ENCODE peak calls at places on chromosomes 1 and 21, in eight cellular contexts. W, Y, X, R, S, T, F and M are unnamed samples. For H3K4me1, the result is how much of the 10 kb centered on the place peaks cover.

GRCh38 chr1:102941364-102941947 is 166.9 kb downstream of the COL11A1 start:
- DNase-seq in W (no peak), Y (no peak), X (no peak), R (no peak), S (no peak), T (no peak), F (peak), M (no peak)

GRCh38 chr1:78678324-78678723 is 28.7 kb downstream of the IFI44 start:
- DNase-seq in W (no peak), Y (no peak), X (no peak), R (no peak), S (no peak), T (no peak), F (no peak), M (no peak)

GRCh38 chr1:6822530-6823359 is 37.5 kb downstream of the CAMTA1 start:
- DNase-seq in W (no peak), Y (no peak), X (no peak), R (peak), S (no peak), T (no peak), F (no peak), M (no peak)

GRCh38 chr1:6034750-6035096 is 11.0 kb upstream of the KCNAB2 start:
- DNase-seq in W (no peak), Y (no peak), X (no peak), R (no peak), S (no peak), T (no peak), F (no peak), M (no peak)

GRCh38 chr1:61116421-61116820 is 34.1 kb downstream of the NFIA start:
- DNase-seq in W (no peak), Y (no peak), X (no peak), R (peak), S (no peak), T (no peak), F (no peak), M (no peak)

GRCh38 chr21:35563885-35564451 is 496.4 kb downstream of the SETD4 start:
- DNase-seq in W (no peak), Y (peak), X (peak), R (peak), S (no peak), T (peak), F (peak), M (peak)

GRCh38 chr1:84078108-84078823 is 65.8 kb upstream of the PRKACB start:
- DNase-seq in W (peak), Y (no peak), X (no peak), R (peak), S (no peak), T (no peak), F (peak), M (peak)

GRCh38 chr21:41000838-41001237 is 153.9 kb upstream of the DSCAM start:
- DNase-seq in W (no peak), Y (no peak), X (no peak), R (no peak), S (no peak), T (no peak), F (no peak), M (no peak)

GRCh38 chr1:94738371-94738770 is 81.8 kb upstream of the SLC44A3 start:
- DNase-seq in W (no peak), Y (no peak), X (no peak), R (peak), S (no peak), T (no peak), F (peak), M (no peak)

GRCh38 chr1:168734271-168734670 is 5.3 kb upstream of the DPT start:
- DNase-seq in W (no peak), Y (no peak), X (no peak), R (no peak), S (no peak), T (no peak), F (no peak), M (no peak)

GRCh38 chr1:59703226-59703917 is 111.4 kb upstream of the HOOK1 start:
- DNase-seq in W (no peak), Y (no peak), X (no peak), R (peak), S (no peak), T (no peak), F (no peak), M (no peak)

GRCh38 chr1:61428146-61428545 is 296.8 kb downstream of the TM2D1 start:
- DNase-seq in W (no peak), Y (no peak), X (no peak), R (no peak), S (no peak), T (no peak), F (no peak), M (no peak)

GRCh38 chr1:200243042-200243437 is 166.8 kb downstream of the ZNF281 start:
- DNase-seq in W (no peak), Y (no peak), X (no peak), R (peak), S (peak), T (no peak), F (peak), M (no peak)

GRCh38 chr1:204294371-204294770 is 65.4 kb downstream of the PLEKHA6 start:
- DNase-seq in W (no peak), Y (no peak), X (no peak), R (peak), S (no peak), T (peak), F (peak), M (peak)

GRCh38 chr1:180947901-180948311 is 35.2 kb downstream of the KIAA1614 start:
- DNase-seq in W (no peak), Y (no peak), X (no peak), R (no peak), S (no peak), T (no peak), F (no peak), M (no peak)

DNA sequence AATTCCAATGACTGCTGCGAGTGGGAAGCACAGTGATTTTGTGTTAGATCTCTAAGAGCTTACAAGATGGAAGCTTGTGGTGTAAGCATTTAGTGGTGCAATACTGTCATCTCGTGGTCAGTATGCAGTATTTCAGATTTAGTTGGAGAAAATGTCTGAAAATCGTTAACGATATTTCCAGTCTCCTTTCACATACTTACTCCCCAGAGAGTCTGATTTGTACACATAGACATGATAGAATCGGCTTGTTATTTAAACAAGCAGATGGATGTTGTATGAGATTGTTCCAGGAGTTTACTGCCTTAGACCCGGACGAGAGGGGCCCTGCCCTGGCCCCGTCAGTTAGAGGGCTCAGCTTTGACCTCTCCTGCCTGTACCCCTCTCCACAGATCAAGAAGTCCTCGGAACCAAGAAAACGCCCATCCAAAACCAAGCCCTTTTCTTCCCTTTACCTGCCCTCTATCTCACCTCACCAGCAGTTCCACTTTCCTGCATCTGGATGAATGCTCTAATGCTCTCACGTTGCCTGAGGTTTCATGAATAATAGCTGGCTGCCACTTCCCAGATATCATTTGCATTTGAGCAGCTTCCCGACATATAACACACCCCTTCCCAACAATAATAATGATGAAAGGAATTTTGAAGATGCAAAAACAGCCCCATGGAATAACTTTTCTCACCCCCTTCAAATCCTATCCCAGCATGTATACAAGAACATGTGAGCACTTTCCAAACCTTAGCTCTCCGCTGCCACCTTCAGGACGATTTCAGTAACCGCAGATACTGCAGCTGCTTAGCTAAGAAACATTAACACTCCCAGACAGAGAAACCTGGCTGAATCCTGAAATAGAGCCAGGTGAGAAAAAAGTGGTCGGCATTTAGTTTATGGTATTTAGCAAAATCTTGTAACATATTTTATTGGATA is 247.3 kb downstream of the LTN1 start:
- DNase-seq in W (peak), Y (peak), X (peak), R (peak), S (peak), T (peak), F (peak), M (peak)
- H3K4me3 ChIP-seq in W (no peak), Y (peak), X (peak), R (peak), S (peak), T (peak), F (peak), M (peak)

DNA sequence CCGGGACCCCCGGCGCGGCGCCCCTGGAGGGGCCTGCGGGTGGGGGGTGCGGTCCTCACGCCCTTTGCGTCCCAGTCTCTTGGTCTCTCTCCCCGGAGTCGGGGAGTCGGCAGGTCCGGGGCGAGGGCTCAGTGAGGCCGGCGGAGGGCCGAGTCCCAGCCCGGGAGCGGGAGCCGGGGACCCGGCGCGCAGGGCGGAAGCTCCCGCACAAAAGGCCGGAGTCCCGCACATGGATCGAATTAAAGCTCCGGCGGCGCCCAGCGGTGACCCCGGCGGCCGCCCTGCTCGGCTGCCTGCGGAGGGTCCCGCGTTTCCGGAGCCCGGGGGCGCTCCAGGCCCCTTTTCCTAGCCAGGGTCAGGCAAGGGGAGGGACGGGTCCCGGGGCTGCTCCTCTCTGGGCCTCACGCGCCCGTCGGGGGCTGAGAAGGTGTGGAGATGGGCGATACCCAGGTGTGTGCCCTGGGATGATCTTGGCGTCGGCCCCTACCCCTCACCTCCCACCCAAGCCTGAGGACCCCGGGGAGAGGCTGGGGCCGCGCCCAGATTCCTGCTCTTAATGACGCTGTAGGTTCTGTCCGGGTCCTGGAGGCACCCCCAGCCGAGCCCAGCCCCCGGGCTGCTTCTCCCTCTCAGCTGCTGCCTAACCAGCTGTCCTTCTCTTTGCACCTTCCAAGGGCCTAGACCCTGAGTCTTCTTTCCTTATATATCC is 512 bp downstream of the FBLIM1 start:
- DNase-seq in W (peak), Y (no peak), X (no peak), R (peak), S (no peak), T (peak), F (no peak), M (no peak)
- H3K27ac ChIP-seq in W (no peak), Y (peak), X (peak), R (peak), S (no peak), T (peak), F (peak), M (peak)

GRCh38 chr1:64887689-64888217 is 78.6 kb downstream of the JAK1 start:
- DNase-seq in W (no peak), Y (no peak), X (no peak), R (peak), S (no peak), T (no peak), F (no peak), M (no peak)

GRCh38 chr1:64884261-64885040 is 81.9 kb downstream of the JAK1 start:
- DNase-seq in W (no peak), Y (no peak), X (no peak), R (no peak), S (no peak), T (no peak), F (peak), M (no peak)

GRCh38 chr1:64885648-64886047 is 80.7 kb downstream of the JAK1 start:
- DNase-seq in W (no peak), Y (no peak), X (no peak), R (no peak), S (no peak), T (no peak), F (no peak), M (no peak)

GRCh38 chr1:64890699-64891439 is 75.5 kb downstream of the JAK1 start:
- DNase-seq in W (no peak), Y (no peak), X (no peak), R (no peak), S (no peak), T (no peak), F (no peak), M (no peak)

DNA sequence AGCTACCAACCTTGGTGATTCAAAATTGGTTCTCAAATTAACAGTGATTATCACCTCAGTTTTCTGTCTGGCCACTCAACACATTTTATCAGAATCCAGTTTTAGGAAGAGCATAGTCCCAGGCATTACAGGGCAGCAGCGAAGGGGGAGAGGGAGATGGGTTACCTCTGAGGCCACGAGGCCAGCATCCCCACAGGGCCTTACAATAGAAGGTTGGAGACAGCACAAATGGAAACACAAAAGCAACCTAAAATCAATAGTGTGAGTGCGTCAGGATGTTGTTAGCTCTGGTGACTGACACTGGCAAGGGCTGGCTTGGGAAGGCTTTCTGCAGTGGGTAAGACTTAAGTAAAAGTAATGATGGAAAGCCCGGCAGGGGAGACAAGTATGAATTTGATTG is 79.5 kb downstream of the JAK1 start:
- DNase-seq in W (no peak), Y (no peak), X (no peak), R (no peak), S (peak), T (no peak), F (no peak), M (no peak)
- H3K4me1 ChIP-seq in W (under half), Y (under half), X (half or more), R (under half), S (under half), T (under half), F (under half), M (under half)

GRCh38 chr1:1001057-1001630 is 1.2 kb upstream of the HES4 start:
- DNase-seq in W (peak), Y (peak), X (peak), R (no peak), S (no peak), T (no peak), F (no peak), M (peak)
- H3K4me3 ChIP-seq in W (peak), Y (peak), X (peak), R (peak), S (peak), T (peak), F (peak), M (peak)

GRCh38 chr1:164473544-164473943 is 85.4 kb upstream of the PBX1 start:
- DNase-seq in W (no peak), Y (no peak), X (no peak), R (no peak), S (no peak), T (no peak), F (no peak), M (no peak)

GRCh38 chr1:164477336-164477735 is 81.6 kb upstream of the PBX1 start:
- DNase-seq in W (no peak), Y (no peak), X (no peak), R (no peak), S (no peak), T (no peak), F (no peak), M (no peak)

GRCh38 chr1:164475834-164476233 is 83.2 kb upstream of the PBX1 start:
- DNase-seq in W (no peak), Y (no peak), X (no peak), R (no peak), S (no peak), T (no peak), F (no peak), M (no peak)

GRCh38 chr1:164480285-164480907 is 78.6 kb upstream of the PBX1 start:
- DNase-seq in W (no peak), Y (no peak), X (no peak), R (no peak), S (no peak), T (no peak), F (no peak), M (no peak)

GRCh38 chr1:164479242-164479641 is 79.7 kb upstream of the PBX1 start:
- DNase-seq in W (no peak), Y (no peak), X (no peak), R (no peak), S (no peak), T (no peak), F (no peak), M (no peak)
- H3K27ac ChIP-seq in W (no peak), Y (no peak), X (no peak), R (no peak), S (no peak), T (no peak), F (no peak), M (no peak)

GRCh38 chr1:151510020-151510405 is 1.2 kb upstream of the CGN start:
- DNase-seq in W (no peak), Y (no peak), X (no peak), R (no peak), S (no peak), T (no peak), F (no peak), M (no peak)
- H3K4me1 ChIP-seq in W (under half), Y (under half), X (under half), R (under half), S (under half), T (under half), F (under half), M (under half)

DNA sequence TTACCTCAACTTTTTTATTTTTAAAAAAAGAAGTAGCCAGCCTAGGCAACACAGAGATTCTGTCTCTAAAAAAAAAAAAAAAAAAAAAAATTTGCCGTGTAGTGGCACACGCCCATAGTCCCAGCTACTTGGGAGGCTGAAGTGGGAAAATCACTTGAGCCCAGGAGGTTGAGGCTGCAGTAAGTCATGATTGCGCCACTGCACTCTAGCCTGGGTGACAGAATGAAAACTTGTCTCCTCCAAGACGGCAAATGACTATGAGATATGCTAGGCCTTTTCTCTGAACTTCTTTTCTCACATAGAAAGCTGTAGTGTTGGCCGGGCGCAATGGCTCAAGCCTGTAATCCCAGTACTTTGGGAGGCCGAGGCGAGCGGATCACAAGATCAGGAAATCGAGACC is 24.7 kb upstream of the PTCH2 start:
- DNase-seq in W (no peak), Y (no peak), X (no peak), R (no peak), S (no peak), T (no peak), F (no peak), M (no peak)
- H3K4me3 ChIP-seq in W (no peak), Y (no peak), X (no peak), R (no peak), S (no peak), T (no peak), F (no peak), M (no peak)

GRCh38 chr1:29519733-29520132 is 283.4 kb downstream of the PTPRU start:
- DNase-seq in W (no peak), Y (no peak), X (no peak), R (no peak), S (no peak), T (no peak), F (no peak), M (peak)
- H3K27ac ChIP-seq in W (no peak), Y (no peak), X (no peak), R (no peak), S (no peak), T (no peak), F (no peak), M (no peak)

DNA sequence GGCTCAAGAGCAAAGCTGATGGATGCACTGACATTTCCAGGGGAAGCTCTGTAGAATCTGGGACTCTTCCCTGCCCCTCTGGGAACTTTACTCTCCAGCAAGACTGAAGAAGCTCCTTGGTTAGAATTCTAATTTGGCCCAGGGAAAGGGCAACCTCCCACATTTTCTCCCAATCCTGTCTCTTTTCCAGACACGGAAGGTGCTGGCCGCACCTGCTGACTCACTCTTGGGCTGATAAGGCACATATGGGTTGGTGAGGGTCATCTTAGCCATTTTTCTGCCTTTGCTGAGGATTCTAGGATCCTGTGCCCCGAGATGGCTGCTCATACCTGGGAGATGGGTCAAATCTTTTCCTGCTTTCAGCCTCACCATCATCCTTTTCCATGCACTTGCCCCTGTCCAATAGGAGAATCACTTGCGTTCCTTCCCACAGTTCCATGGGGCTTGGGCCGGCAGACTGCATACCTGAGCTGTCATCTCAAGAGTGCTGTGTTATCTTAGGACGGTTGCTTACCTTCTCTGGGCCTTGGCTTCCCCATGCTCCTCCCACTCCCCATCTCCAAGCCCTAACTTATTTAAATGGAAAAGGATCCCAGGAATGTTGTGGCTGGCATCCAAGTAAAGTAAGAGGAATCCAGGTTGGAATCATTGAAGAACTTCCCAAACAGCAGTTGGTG is 1.3 kb downstream of the TINAGL1 start:
- DNase-seq in W (no peak), Y (no peak), X (no peak), R (no peak), S (no peak), T (no peak), F (peak), M (no peak)
- H3K4me1 ChIP-seq in W (under half), Y (under half), X (half or more), R (half or more), S (under half), T (under half), F (under half), M (under half)